ENCODE peak calls at places on chromosomes 1 and 21, in seven cellular contexts. One of them, this sample, is unnamed.

GRCh38 chr1:213061263-213061662 is 10.2 kb downstream of the RPS6KC1 start:
- DNase-seq in retinal pigment epithelial cell: no peak
- DNase-seq in neural crest cell: no peak
- DNase-seq in GM12864: no peak
- DNase-seq in fibroblast of the aortic adventitia: no peak
- DNase-seq in ACHN: no peak
- DNase-seq in NCI-H345: peak
- DNase-seq in this sample: no peak

GRCh38 chr21:33011462-33011861 is 14.3 kb upstream of the OLIG2 start:
- DNase-seq in retinal pigment epithelial cell: peak
- DNase-seq in neural crest cell: no peak
- DNase-seq in NCI-H345: no peak
- DNase-seq in GM12864: no peak
- DNase-seq in fibroblast of the aortic adventitia: peak
- DNase-seq in ACHN: peak
- DNase-seq in this sample: no peak

GRCh38 chr1:239922778-239923522 is 168.7 kb upstream of the FMN2 start:
- DNase-seq in NCI-H345: no peak
- DNase-seq in fibroblast of the aortic adventitia: no peak
- DNase-seq in GM12864: no peak
- DNase-seq in retinal pigment epithelial cell: no peak
- DNase-seq in ACHN: no peak
- DNase-seq in neural crest cell: no peak
- DNase-seq in this sample: no peak

GRCh38 chr1:169949139-169949538 is 55.4 kb upstream of the SCYL3 start:
- DNase-seq in fibroblast of the aortic adventitia: peak
- DNase-seq in neural crest cell: no peak
- DNase-seq in GM12864: no peak
- DNase-seq in retinal pigment epithelial cell: no peak
- DNase-seq in NCI-H345: no peak
- DNase-seq in ACHN: no peak
- DNase-seq in this sample: no peak

GRCh38 chr1:90114521-90115141 is 119.7 kb downstream of the ZNF326 start:
- DNase-seq in NCI-H345: peak
- DNase-seq in GM12864: peak
- DNase-seq in fibroblast of the aortic adventitia: peak
- DNase-seq in neural crest cell: no peak
- DNase-seq in ACHN: peak
- DNase-seq in retinal pigment epithelial cell: no peak
- DNase-seq in this sample: peak

GRCh38 chr1:219276029-219276738 is 102.5 kb downstream of the LYPLAL1 start:
- DNase-seq in fibroblast of the aortic adventitia: no peak
- DNase-seq in neural crest cell: no peak
- DNase-seq in ACHN: no peak
- DNase-seq in GM12864: no peak
- DNase-seq in NCI-H345: no peak
- DNase-seq in retinal pigment epithelial cell: no peak
- DNase-seq in this sample: no peak

GRCh38 chr21:28229811-28230210 is 762.9 kb downstream of the LTN1 start:
- DNase-seq in neural crest cell: no peak
- DNase-seq in ACHN: no peak
- DNase-seq in GM12864: no peak
- DNase-seq in retinal pigment epithelial cell: no peak
- DNase-seq in fibroblast of the aortic adventitia: peak
- DNase-seq in NCI-H345: no peak
- DNase-seq in this sample: no peak

GRCh38 chr21:41560701-41561158 is 52.8 kb upstream of the TMPRSS2 start:
- DNase-seq in NCI-H345: no peak
- DNase-seq in neural crest cell: no peak
- DNase-seq in retinal pigment epithelial cell: no peak
- DNase-seq in ACHN: no peak
- DNase-seq in fibroblast of the aortic adventitia: no peak
- DNase-seq in GM12864: no peak
- DNase-seq in this sample: no peak

GRCh38 chr1:54571803-54572202 is 23.8 kb downstream of the ACOT11 start:
- DNase-seq in fibroblast of the aortic adventitia: no peak
- DNase-seq in NCI-H345: no peak
- DNase-seq in retinal pigment epithelial cell: no peak
- DNase-seq in GM12864: no peak
- DNase-seq in ACHN: no peak
- DNase-seq in neural crest cell: no peak
- DNase-seq in this sample: no peak

GRCh38 chr1:199862047-199862446 is 165.5 kb upstream of the NR5A2 start:
- DNase-seq in retinal pigment epithelial cell: no peak
- DNase-seq in ACHN: no peak
- DNase-seq in NCI-H345: no peak
- DNase-seq in neural crest cell: no peak
- DNase-seq in GM12864: no peak
- DNase-seq in fibroblast of the aortic adventitia: no peak
- DNase-seq in this sample: no peak

GRCh38 chr1:8516793-8517556 is 199.1 kb downstream of the SLC45A1 start:
- DNase-seq in fibroblast of the aortic adventitia: no peak
- DNase-seq in GM12864: no peak
- DNase-seq in neural crest cell: no peak
- DNase-seq in retinal pigment epithelial cell: no peak
- DNase-seq in NCI-H345: no peak
- DNase-seq in ACHN: no peak
- DNase-seq in this sample: no peak

GRCh38 chr1:40067023-40067422 is 26.5 kb downstream of the CAP1 start:
- DNase-seq in retinal pigment epithelial cell: no peak
- DNase-seq in GM12864: no peak
- DNase-seq in neural crest cell: no peak
- DNase-seq in NCI-H345: no peak
- DNase-seq in ACHN: no peak
- DNase-seq in fibroblast of the aortic adventitia: peak
- DNase-seq in this sample: no peak

GRCh38 chr21:45357436-45358260 is 47.3 kb upstream of the COL18A1 start:
- DNase-seq in GM12864: no peak
- DNase-seq in fibroblast of the aortic adventitia: no peak
- DNase-seq in neural crest cell: no peak
- DNase-seq in retinal pigment epithelial cell: no peak
- DNase-seq in ACHN: no peak
- DNase-seq in NCI-H345: no peak
- DNase-seq in this sample: no peak

GRCh38 chr1:27600500-27601175 is 3.3 kb downstream of the AHDC1 start:
- DNase-seq in neural crest cell: no peak
- DNase-seq in GM12864: no peak
- DNase-seq in ACHN: peak
- DNase-seq in retinal pigment epithelial cell: no peak
- DNase-seq in NCI-H345: no peak
- DNase-seq in fibroblast of the aortic adventitia: no peak
- DNase-seq in this sample: no peak

GRCh38 chr1:169914534-169914933 is 20.8 kb upstream of the SCYL3 start:
- DNase-seq in GM12864: no peak
- DNase-seq in fibroblast of the aortic adventitia: peak
- DNase-seq in ACHN: no peak
- DNase-seq in neural crest cell: no peak
- DNase-seq in retinal pigment epithelial cell: no peak
- DNase-seq in NCI-H345: no peak
- DNase-seq in this sample: no peak

GRCh38 chr21:45991606-45992301 is 10.2 kb downstream of the COL6A1 start:
- DNase-seq in NCI-H345: no peak
- DNase-seq in neural crest cell: no peak
- DNase-seq in fibroblast of the aortic adventitia: no peak
- DNase-seq in ACHN: no peak
- DNase-seq in GM12864: no peak
- DNase-seq in retinal pigment epithelial cell: no peak
- DNase-seq in this sample: no peak

GRCh38 chr21:45054927-45055612 is 19.3 kb upstream of the ADARB1 start:
- DNase-seq in GM12864: no peak
- DNase-seq in ACHN: no peak
- DNase-seq in fibroblast of the aortic adventitia: no peak
- DNase-seq in retinal pigment epithelial cell: no peak
- DNase-seq in neural crest cell: no peak
- DNase-seq in NCI-H345: no peak
- DNase-seq in this sample: no peak

GRCh38 chr1:208569181-208569580 is 325.0 kb upstream of the PLXNA2 start:
- DNase-seq in GM12864: no peak
- DNase-seq in NCI-H345: no peak
- DNase-seq in neural crest cell: no peak
- DNase-seq in ACHN: no peak
- DNase-seq in retinal pigment epithelial cell: no peak
- DNase-seq in fibroblast of the aortic adventitia: no peak
- DNase-seq in this sample: no peak

GRCh38 chr21:42784276-42784675 is 95.1 kb downstream of the WDR4 start:
- DNase-seq in GM12864: no peak
- DNase-seq in NCI-H345: no peak
- DNase-seq in fibroblast of the aortic adventitia: no peak
- DNase-seq in retinal pigment epithelial cell: no peak
- DNase-seq in ACHN: no peak
- DNase-seq in neural crest cell: no peak
- DNase-seq in this sample: no peak

This sample was measured in NCI-H2107.